ENCODE peak calls at places on chromosomes 6 and 20, in four cellular contexts. Z is breast epithelium, S is heart left ventricle, U is Peyer's patch. Q is an unnamed sample.

GRCh38 chr6:55826941-55827340 is 48.4 kb downstream of the BMP5 start:
- DNase-seq in S (no peak), Z (no peak), U (no peak), Q (no peak)

GRCh38 chr6:56953597-56954388 is 1.1 kb upstream of the BEND6 start:
- DNase-seq in U (no peak), S (no peak), Z (no peak), Q (no peak)

GRCh38 chr20:8133816-8134451 is 1.9 kb downstream of the PLCB1 start:
- DNase-seq in S (no peak), Z (no peak), U (no peak), Q (no peak)

GRCh38 chr6:90596967-90597539 is 10.2 kb upstream of the MAP3K7 start:
- DNase-seq in S (no peak), U (no peak), Z (no peak), Q (no peak)

GRCh38 chr20:24981750-24982149 is 10.8 kb downstream of the APMAP start:
- DNase-seq in S (no peak), U (no peak), Z (no peak), Q (no peak)

GRCh38 chr20:51767018-51767866 is 948 bp downstream of the ATP9A start:
- DNase-seq in S (peak; percentile 53), Z (peak; percentile 81), U (peak; percentile 95), Q (peak; percentile 92)

GRCh38 chr20:57130160-57130772 is 136.2 kb downstream of the BMP7 start:
- DNase-seq in U (no peak), S (no peak), Z (no peak), Q (no peak)

GRCh38 chr20:4375881-4376280 is 345.8 kb upstream of the PRND start:
- DNase-seq in U (no peak), Z (no peak), S (no peak), Q (no peak)

GRCh38 chr20:25221592-25222460 is 26.1 kb upstream of the PYGB start:
- DNase-seq in S (peak; percentile 64), Z (no peak), U (no peak), Q (no peak)

GRCh38 chr6:16450821-16451220 is 212.4 kb downstream of the GMPR start:
- DNase-seq in Z (no peak), S (no peak), U (no peak), Q (no peak)

GRCh38 chr6:7178280-7178679 is 70.5 kb downstream of the RREB1 start:
- DNase-seq in S (no peak), Z (no peak), U (no peak), Q (no peak)

GRCh38 chr6:137830562-137830961 is 36.5 kb upstream of the TNFAIP3 start:
- DNase-seq in Z (no peak), U (no peak), S (no peak), Q (no peak)

GRCh38 chr20:57600324-57601210 is 19.7 kb downstream of the ZBP1 start:
- DNase-seq in S (no peak), U (no peak), Z (no peak), Q (no peak)

GRCh38 chr20:25018841-25019240 is 26.3 kb upstream of the APMAP start:
- DNase-seq in U (peak; percentile 9), S (no peak), Z (peak; percentile 41), Q (peak; percentile 34)

GRCh38 chr6:139882977-139883728 is 508.7 kb upstream of the CITED2 start:
- DNase-seq in Z (no peak), U (no peak), S (no peak), Q (no peak)

GRCh38 chr20:41150664-41151063 is 13.3 kb downstream of the PLCG1 start:
- DNase-seq in U (no peak), Z (no peak), S (peak; percentile 44), Q (no peak)

GRCh38 chr6:81944661-81945060 is 192.2 kb upstream of the TENT5A start:
- DNase-seq in S (no peak), Z (no peak), U (no peak), Q (no peak)

GRCh38 chr6:57021086-57021720 is 25.3 kb upstream of the KIAA1586 start:
- DNase-seq in S (no peak), Z (no peak), U (no peak), Q (no peak)

GRCh38 chr6:72861935-72862432 is 240.1 kb downstream of the KCNQ5 start:
- DNase-seq in U (no peak), S (peak; percentile 6), Z (no peak), Q (no peak)

GRCh38 chr6:4612636-4613171 is 163.5 kb upstream of the CDYL start:
- DNase-seq in Z (no peak), U (no peak), S (no peak), Q (no peak)

GRCh38 chr6:90088009-90088408 is 193.7 kb downstream of the GJA10 start:
- DNase-seq in Z (no peak), S (no peak), U (no peak), Q (no peak)

GRCh38 chr6:40819182-40819834 is 219.7 kb downstream of the UNC5CL start:
- DNase-seq in U (no peak), S (no peak), Z (no peak), Q (no peak)

GRCh38 chr20:18137412-18138265 is at the start of the genes KAT14 and PET117:
- DNase-seq in U (peak; percentile 95), Z (peak; percentile 83), S (peak; percentile 92), Q (peak; percentile 90)
- TF ChIP-seq POLR2A in U (peak; percentile 77), Z (peak; percentile 29), S (peak; percentile 70), Q (peak; percentile 70)

GRCh38 chr6:24356310-24357035 is 1.4 kb downstream of the DCDC2 start:
- DNase-seq in Z (no peak), S (no peak), U (no peak), Q (no peak)

GRCh38 chr6:24359640-24360454 is 2.0 kb upstream of the DCDC2 start:
- DNase-seq in U (peak; percentile 78), Z (peak; percentile 79), S (peak; percentile 11), Q (peak; percentile 94)

GRCh38 chr6:24355422-24355821 is 2.4 kb downstream of the DCDC2 start:
- DNase-seq in U (no peak), Z (no peak), S (no peak), Q (no peak)

GRCh38 chr6:24358219-24358821 is 461 bp upstream of the DCDC2 start:
- DNase-seq in S (no peak), Z (no peak), U (no peak), Q (peak; percentile 43)

DNA sequence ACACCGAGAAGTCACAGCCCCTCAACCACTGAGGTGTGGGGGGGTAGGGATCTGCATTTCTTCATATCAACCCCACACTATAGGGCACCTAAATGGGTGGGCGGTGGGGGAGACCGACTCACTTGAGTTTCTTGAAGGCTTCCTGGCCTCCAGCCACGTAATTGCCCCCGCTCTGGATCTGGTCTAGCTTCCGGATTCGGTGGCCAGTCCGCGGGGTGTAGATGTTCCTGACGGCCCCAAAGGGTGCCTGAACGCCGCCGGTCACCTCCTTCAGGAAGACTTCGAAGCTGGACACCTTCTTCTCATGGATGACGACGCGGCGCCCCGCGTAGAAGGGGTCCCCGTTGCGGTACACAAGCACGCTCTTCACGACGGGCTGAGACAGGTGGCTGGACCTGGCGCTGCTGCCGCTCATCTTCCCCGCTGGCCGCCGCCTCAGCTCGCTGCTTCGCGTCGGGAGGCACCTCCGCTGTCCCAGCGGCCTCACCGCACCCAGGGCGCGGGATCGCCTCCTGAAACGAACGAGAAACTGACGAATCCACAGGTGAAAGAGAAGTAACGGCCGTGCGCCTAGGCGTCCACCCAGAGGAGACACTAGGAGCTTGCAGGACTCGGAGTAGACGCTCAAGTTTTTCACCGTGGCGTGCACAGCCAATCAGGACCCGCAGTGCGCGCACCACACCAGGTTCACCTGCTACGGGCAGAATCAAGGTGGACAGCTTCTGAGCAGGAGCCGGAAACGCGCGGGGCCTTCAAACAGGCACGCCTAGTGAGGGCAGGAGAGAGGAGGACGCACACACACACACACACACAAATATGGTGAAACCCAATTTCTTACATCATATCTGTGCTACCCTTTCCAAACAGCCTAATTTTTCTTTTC is at the start of gene DCDC2:
- DNase-seq in Z (peak; percentile 84), U (peak; percentile 79), S (no peak), Q (peak; percentile 97)
- H3K4me3 ChIP-seq in Z (peak within 1 kb of the TSS; percentile 64), U (peak within 1 kb of the TSS; percentile 46), S (no peak within 1 kb of the TSS), Q (peak within 1 kb of the TSS; percentile 51)

DNA sequence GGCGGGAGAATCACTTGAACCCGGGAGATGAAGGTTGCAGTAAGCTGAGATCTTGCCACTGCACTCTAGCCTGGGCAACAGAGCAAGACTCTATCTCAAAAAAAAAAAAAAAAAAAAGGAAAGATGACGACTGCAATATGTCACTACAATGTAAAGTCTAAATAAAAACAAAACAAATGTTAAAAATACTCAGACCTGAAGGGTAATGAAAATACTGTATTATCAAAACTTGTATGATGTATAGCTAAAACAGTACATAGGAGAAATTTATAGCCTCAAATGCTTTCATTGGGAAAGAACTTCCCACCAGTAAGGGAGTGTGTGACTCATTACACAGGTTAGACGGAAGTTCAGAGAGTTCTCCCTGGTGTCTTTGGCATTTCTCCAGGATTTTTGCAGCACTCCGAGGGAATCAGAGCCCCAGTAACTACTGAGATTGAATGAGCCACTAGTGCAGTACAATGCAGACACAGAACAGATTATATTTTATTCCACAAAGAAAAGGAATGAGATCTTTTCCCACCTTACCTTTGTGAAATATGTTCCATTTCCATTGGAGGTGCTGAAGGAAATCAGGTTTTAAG is 12.5 kb upstream of the RALGAPB start:
- DNase-seq in U (no peak), Z (no peak), S (no peak), Q (no peak)
- H3K27ac ChIP-seq in U (peak overlapping the region; percentile 68), Z (no peak overlapping the region), S (no peak overlapping the region), Q (no peak overlapping the region)

DNA sequence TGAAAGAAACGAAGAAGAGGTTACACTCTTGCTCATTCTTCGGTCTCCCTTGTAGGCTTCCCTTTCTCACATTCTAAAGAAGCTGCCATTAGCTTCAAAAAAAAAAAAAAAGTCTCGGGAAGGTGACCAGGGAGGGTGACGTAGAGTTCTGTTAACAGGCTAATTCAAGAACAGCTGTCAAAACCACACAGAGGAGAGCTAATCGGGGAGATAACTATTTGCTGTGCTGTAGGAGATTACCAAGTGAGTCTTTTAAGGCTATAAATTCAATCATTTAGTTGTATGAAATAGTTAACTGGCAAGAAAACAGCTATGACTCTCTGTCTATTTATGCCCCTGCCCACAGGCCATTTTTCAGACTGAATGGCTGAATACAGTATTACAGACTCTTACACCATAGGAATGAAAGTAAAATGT is 256.8 kb downstream of the SYNE1 start:
- DNase-seq in S (peak; percentile 29), U (no peak), Z (no peak), Q (peak; percentile 50)
- TF ChIP-seq POLR2A in S (peak; percentile 26), U (no peak), Z (no peak), Q (no peak)

GRCh38 chr6:31908791-31909190 is 6.9 kb upstream of the ZBTB12 start:
- DNase-seq in U (no peak), S (no peak), Z (no peak), Q (no peak)
- H3K4me3 ChIP-seq in U (no peak overlapping the region), S (no peak overlapping the region), Z (no peak overlapping the region), Q (no peak overlapping the region)

DNA sequence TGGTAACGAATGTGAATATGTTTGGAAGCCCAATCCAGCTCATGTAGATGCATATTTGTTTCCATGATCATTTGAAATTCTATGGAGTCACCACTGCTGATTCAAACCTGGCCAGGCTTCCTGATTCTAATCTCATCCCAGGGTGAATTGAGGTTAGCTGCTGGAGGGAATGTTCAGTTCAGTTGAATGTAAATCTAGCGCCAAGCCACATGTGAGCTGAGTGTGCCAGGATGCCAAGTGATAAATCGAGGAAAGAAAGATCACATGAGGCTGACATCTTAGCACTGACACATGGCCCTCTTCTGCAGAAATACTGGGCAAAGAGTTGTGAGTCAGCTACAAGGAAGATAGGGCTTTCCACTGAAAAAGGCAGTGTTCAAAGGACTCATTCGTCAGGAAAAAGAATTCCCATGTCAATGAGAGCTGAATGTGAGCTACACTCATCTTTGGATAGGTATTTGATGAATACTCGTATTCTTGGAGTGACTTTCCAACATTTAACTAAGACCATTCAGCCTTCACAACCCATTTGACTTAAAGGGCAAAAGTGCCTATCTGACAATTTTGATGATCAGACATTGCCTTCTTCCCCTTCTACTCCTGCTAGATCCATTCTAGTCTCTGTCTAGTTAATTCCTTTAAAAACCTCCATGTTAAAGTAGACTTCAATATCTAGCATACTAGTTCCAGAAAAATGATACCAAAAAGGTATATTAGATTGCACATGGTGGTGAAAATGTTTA is 172.1 kb downstream of the MTFR2 start:
- DNase-seq in Z (no peak), S (no peak), U (no peak), Q (no peak)
- H3K27ac ChIP-seq in Z (no peak overlapping the region), S (peak overlapping the region; percentile 39), U (no peak overlapping the region), Q (no peak overlapping the region)